ENCODE peak calls at places on chromosome 7, in ten cellular contexts. I, Q, K, E, Z, X, B, N, T and O are unnamed samples.
A peak's percentile ranks its signal among the peaks of the same experiment; 100 is the strongest.

GRCh38 chr7:41874206-41874770 is 171.4 kb upstream of the INHBA start:
- DNase-seq in I (no peak), Q (no peak), K (no peak), E (no peak), Z (no peak), X (no peak), B (no peak), N (no peak), T (no peak), O (no peak)

GRCh38 chr7:43303740-43304241 is 191.3 kb downstream of the HECW1 start:
- DNase-seq in I (no peak), Q (no peak), K (no peak), E (no peak), Z (peak; percentile 74), X (no peak), B (no peak), N (no peak), T (no peak), O (no peak)

GRCh38 chr7:99498546-99498944 is 1.5 kb downstream of the ZNF394 start:
- DNase-seq in I (no peak), Q (peak; percentile 8), K (no peak), E (no peak), Z (peak; percentile 8), X (no peak), B (no peak), N (peak; percentile 48), T (no peak), O (no peak)

GRCh38 chr7:91869661-91870060 is 10.8 kb downstream of the MTERF1 start:
- DNase-seq in I (no peak), Q (no peak), K (no peak), E (no peak), Z (no peak), X (no peak), B (no peak), N (no peak), T (no peak), O (no peak)

GRCh38 chr7:27173412-27174076 is 576 bp downstream of the HOXA10 start:
- DNase-seq in I (peak; percentile 27), Q (no peak), K (peak; percentile 20), E (peak; percentile 76), Z (no peak), X (peak; percentile 26), B (no peak), N (peak; percentile 81), T (no peak), O (peak; percentile 89)

GRCh38 chr7:43956022-43956421 is 29.8 kb downstream of the UBE2D4 start:
- DNase-seq in I (no peak), Q (no peak), K (no peak), E (no peak), Z (no peak), X (peak; percentile 8), B (no peak), N (peak; percentile 11), T (no peak), O (no peak)

GRCh38 chr7:55533050-55533728 is 39.1 kb downstream of the VOPP1 start:
- DNase-seq in I (no peak), Q (no peak), K (no peak), E (no peak), Z (peak; percentile 90), X (peak; percentile 38), B (peak; percentile 82), N (no peak), T (no peak), O (no peak)

GRCh38 chr7:120171406-120171805 is 101.6 kb upstream of the KCND2 start:
- DNase-seq in I (no peak), Q (no peak), K (no peak), E (no peak), Z (peak; percentile 52), X (no peak), B (no peak), N (no peak), T (no peak), O (no peak)

DNA sequence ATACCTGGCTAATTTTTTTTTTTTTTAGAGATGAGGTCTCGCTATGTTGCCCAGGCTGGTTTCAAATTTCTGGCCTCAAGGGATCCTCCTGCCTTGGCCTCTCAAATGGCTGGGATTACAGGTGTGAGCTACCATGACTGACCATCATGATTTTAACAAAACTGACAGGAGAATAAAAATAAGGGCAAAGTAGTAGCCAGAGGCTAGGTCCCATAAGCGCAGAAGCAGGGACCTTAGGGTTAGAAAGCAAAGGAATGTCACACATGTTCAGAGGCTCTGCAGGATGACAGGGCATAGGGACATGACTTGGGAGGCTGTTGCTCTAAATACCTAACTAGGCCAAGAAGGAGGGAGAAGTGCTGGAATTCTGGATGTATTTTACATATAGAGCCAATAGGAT is 5.1 kb upstream of the LIMK1 start:
- DNase-seq in I (no peak), Q (no peak), K (no peak), E (no peak), Z (no peak), X (no peak), B (no peak), N (no peak), T (no peak), O (no peak)
- H3K4me3 ChIP-seq in I (no peak overlapping the region), Q (no peak overlapping the region), K (no peak overlapping the region), E (no peak overlapping the region), Z (no peak overlapping the region), X (no peak overlapping the region), B (no peak overlapping the region), N (no peak overlapping the region), T (no peak overlapping the region), O (no peak overlapping the region)

DNA sequence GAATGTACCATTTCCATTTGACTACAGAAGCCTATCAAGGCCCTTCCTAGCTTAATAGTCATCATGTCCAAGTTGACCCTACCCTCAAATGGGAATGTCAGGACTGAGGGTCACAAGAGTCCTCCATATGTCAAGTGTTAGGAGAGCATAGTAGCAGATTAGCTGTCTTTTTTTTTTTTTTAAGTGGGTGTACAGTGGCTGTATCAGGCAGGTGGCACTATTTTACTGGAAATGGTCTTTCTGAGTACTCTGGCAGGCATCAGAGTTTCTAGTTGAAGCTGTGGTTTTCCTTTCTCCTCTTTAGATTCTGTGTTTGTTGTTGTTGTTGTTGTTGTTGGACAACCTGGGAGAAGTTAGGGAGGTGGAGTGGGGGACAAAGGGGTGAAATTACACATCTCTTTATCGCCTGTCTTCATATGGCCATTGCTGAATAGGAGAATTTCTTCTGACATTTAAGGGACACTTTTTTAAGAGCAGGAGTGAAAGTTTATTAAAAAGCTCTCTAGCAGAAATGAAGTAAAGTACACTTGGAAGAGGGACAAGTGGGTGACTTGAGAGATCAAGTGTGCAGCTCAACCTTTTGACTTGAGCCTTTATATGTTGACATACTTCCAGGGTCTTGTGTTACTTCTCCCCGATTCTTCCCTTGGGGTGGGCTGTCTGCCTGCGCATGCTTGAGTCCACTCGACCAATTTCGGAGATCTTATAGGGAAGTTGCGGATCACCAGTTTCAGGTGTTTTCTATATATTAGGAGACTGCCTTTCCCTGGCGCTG is 104.1 kb upstream of the FOXP2 start:
- DNase-seq in I (no peak), Q (no peak), K (no peak), E (no peak), Z (no peak), X (no peak), B (no peak), N (no peak), T (no peak), O (no peak)
- TF ChIP-seq CTCF in I (no peak), Q (no peak), K (no peak), E (peak; percentile 11), Z (no peak), X (no peak), B (no peak), N (no peak), T (peak; percentile 40), O (no peak)

DNA sequence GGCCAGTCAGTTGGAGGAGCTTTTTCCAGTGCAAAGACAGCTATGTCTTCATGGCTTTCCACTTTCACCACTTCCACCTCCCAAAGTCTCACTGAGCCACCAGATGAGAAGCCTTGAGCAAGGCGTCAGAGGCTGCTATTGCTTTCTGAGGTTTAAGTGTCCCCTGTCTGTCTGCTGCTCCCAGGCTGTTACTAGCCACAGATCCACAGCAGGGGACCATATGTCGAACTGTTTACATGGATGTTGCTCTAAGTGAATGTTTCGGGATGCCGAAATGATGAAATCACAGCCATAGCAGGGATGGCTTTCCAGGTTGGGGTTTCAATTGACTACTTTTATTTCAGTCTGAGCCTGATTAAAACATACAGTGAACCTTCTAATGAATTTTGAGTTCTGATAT is 88.5 kb downstream of the AVL9 start:
- DNase-seq in I (no peak), Q (no peak), K (no peak), E (no peak), Z (no peak), X (no peak), B (no peak), N (no peak), T (no peak), O (no peak)
- H3K4me3 ChIP-seq in I (no peak overlapping the region), Q (no peak overlapping the region), K (no peak overlapping the region), E (no peak overlapping the region), Z (no peak overlapping the region), X (no peak overlapping the region), B (no peak overlapping the region), N (no peak overlapping the region), T (no peak overlapping the region), O (no peak overlapping the region)

DNA sequence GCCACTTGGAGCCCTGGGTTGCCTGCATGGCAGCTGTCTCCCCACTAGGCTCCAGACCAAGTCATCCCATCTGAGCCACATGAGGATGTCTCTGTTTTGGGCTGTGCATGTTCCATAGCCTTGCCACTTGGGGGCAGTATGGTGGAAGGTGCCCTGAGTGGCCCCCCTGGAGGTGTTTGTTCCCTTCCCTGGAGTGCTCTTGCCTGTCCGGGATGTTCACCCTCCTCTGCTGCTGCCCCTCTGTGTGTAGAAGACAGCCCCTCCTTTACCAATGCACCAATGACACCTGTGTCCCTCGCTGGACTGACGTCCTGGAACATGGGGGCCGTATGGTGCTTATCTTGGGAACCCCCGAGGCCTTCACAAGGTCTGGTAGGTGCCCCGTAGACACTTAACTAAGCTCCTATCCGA is 100.2 kb downstream of the ACTR3B start:
- DNase-seq in I (no peak), Q (no peak), K (no peak), E (no peak), Z (no peak), X (no peak), B (no peak), N (no peak), T (no peak), O (no peak)
- TF ChIP-seq CTCF in I (no peak), Q (no peak), K (peak; percentile 24), E (peak; percentile 23), Z (peak; percentile 28), X (peak; percentile 28), B (no peak), N (no peak), T (peak; percentile 58), O (no peak)